ENCODE peak calls at places on chromosomes 3 and 15, in six cellular contexts. O is GM23338, E is fibroblast of lung, V is PC-3, C is hepatocyte, A is HepG2. I is an unnamed sample.

GRCh38 chr3:88059380-88060160 is 515 bp downstream of the ZNF654 start:
- DNase-seq in O (peak; percentile 21), E (no peak), V (peak; percentile 35), C (no peak), A (no peak), I (no peak)

GRCh38 chr3:18946524-18946923 is 201.8 kb upstream of the KCNH8 start:
- DNase-seq in O (peak; percentile 48), E (no peak), V (peak; percentile 52), C (no peak), A (peak; percentile 1), I (no peak)

GRCh38 chr3:46114324-46114988 is 87.2 kb upstream of the XCR1 start:
- DNase-seq in O (no peak), E (peak; percentile 48), V (peak; percentile 92), C (no peak), A (peak; percentile 62), I (no peak)

GRCh38 chr3:37814547-37814946 is 47.1 kb upstream of the CTDSPL start:
- DNase-seq in O (peak; percentile 66), E (peak; percentile 50), V (peak; percentile 57), C (peak; percentile 37), A (no peak), I (no peak)

GRCh38 chr15:87874896-87875661 is 381.5 kb downstream of the NTRK3 start:
- DNase-seq in O (peak; percentile 21), E (peak; percentile 35), V (no peak), C (peak; percentile 55), A (no peak), I (no peak)

GRCh38 chr15:51332211-51333147 is 5.9 kb downstream of the CYP19A1 start:
- DNase-seq in O (no peak), E (peak; percentile 21), V (no peak), C (no peak), A (no peak), I (no peak)

GRCh38 chr15:45919806-45920205 is 285.0 kb downstream of the SQOR start:
- DNase-seq in O (peak; percentile 2), E (peak; percentile 9), V (peak; percentile 88), C (peak; percentile 68), A (peak; percentile 32), I (peak; percentile 72)

GRCh38 chr3:117217837-117218236 is 508.3 kb downstream of the TUSC7 start:
- DNase-seq in O (peak; percentile 8), E (no peak), V (no peak), C (no peak), A (no peak), I (no peak)

GRCh38 chr3:53102601-53103147 is 27.6 kb downstream of the RFT1 start:
- DNase-seq in O (no peak), E (no peak), V (no peak), C (no peak), A (no peak), I (no peak)

GRCh38 chr3:43687499-43687811 is 3.3 kb upstream of the ABHD5 start:
- DNase-seq in O (no peak), E (no peak), V (no peak), C (no peak), A (no peak), I (no peak)

GRCh38 chr3:56970401-56971002 is 90.0 kb upstream of the SPATA12 start:
- DNase-seq in O (no peak), E (no peak), V (no peak), C (peak; percentile 31), A (no peak), I (no peak)

GRCh38 chr15:93047621-93048425 is 41.2 kb downstream of the RGMA start:
- DNase-seq in O (no peak), E (no peak), V (no peak), C (no peak), A (no peak), I (peak; percentile 29)

GRCh38 chr3:10867384-10867783 is 51.4 kb downstream of the SLC6A11 start:
- DNase-seq in O (peak; percentile 75), E (peak; percentile 1), V (no peak), C (peak; percentile 50), A (no peak), I (no peak)

GRCh38 chr3:47515864-47516319 is 2.4 kb upstream of the ELP6 start:
- DNase-seq in O (no peak), E (no peak), V (no peak), C (no peak), A (no peak), I (no peak)

GRCh38 chr3:38548154-38548931 is 52.2 kb downstream of the EXOG start:
- DNase-seq in O (peak; percentile 48), E (no peak), V (peak; percentile 69), C (no peak), A (no peak), I (peak; percentile 53)

GRCh38 chr15:76983588-76984379 is 11.1 kb upstream of the PSTPIP1 start:
- DNase-seq in O (no peak), E (no peak), V (no peak), C (no peak), A (no peak), I (no peak)

GRCh38 chr3:94173667-94174434 is 111.0 kb downstream of the NSUN3 start:
- DNase-seq in O (no peak), E (no peak), V (peak; percentile 76), C (no peak), A (no peak), I (no peak)

GRCh38 chr15:23629234-23629805 is 18.3 kb downstream of the MAGEL2 start:
- DNase-seq in O (peak; percentile 62), E (no peak), V (peak; percentile 41), C (peak; percentile 31), A (no peak), I (no peak)

GRCh38 chr3:115657168-115657567 is 33.9 kb downstream of the GAP43 start:
- DNase-seq in O (peak; percentile 55), E (no peak), V (no peak), C (no peak), A (no peak), I (no peak)

GRCh38 chr3:181694805-181695660 is 16.7 kb upstream of the SOX2 start:
- DNase-seq in O (peak; percentile 81), E (no peak), V (no peak), C (peak; percentile 71), A (no peak), I (no peak)

GRCh38 chr3:160374472-160374871 is 24.6 kb downstream of the IFT80 start:
- DNase-seq in O (no peak), E (no peak), V (peak; percentile 75), C (no peak), A (no peak), I (no peak)

GRCh38 chr3:123960791-123961507 is at the start of gene CCDC14:
- DNase-seq in O (peak; percentile 99), E (peak; percentile 95), V (peak; percentile 98), C (peak; percentile 95), A (peak; percentile 92), I (peak; percentile 94)

GRCh38 chr3:177402533-177402932 is 205.3 kb upstream of the TBL1XR1 start:
- DNase-seq in O (peak; percentile 8), E (no peak), V (no peak), C (no peak), A (no peak), I (no peak)

GRCh38 chr3:177401375-177401774 is 204.1 kb upstream of the TBL1XR1 start:
- DNase-seq in O (no peak), E (no peak), V (peak; percentile 53), C (no peak), A (no peak), I (peak; percentile 43)

GRCh38 chr3:177396707-177397106 is 199.4 kb upstream of the TBL1XR1 start:
- DNase-seq in O (no peak), E (no peak), V (no peak), C (no peak), A (no peak), I (no peak)
- H2AFZ ChIP-seq in O (no peak overlapping the region), E (no peak overlapping the region), V (no peak overlapping the region), C (no peak overlapping the region), A (no peak overlapping the region), I (no peak overlapping the region)

DNA sequence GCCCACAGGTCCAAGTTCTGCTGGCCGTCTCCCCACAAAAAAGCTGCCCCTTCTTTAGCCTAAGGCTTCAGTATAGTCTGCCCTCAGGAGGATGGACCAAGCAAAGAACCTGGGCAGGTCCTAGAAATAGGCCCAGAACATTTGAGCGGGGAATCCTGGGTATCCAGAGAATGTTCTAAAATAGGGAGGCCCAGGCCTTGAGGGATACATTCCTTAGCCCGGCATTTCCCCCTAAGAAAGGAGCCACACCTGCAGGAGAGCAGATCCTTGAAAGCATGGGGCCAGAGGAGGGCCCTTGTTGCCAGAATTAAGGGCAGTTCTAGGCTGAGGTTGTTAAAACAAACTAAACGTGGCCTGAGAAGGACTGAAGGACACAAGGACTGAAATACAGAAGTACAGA is 20.6 kb upstream of the MEX3B start:
- DNase-seq in O (peak; percentile 54), E (no peak), V (no peak), C (no peak), A (no peak), I (no peak)
- H2AFZ ChIP-seq in O (no peak overlapping the region), E (no peak overlapping the region), V (no peak overlapping the region), C (no peak overlapping the region), A (no peak overlapping the region), I (no peak overlapping the region)

GRCh38 chr15:90932660-90932991 is 277 bp upstream of the HDDC3 start:
- DNase-seq in O (no peak), E (no peak), V (no peak), C (no peak), A (no peak), I (no peak)
- H2AFZ ChIP-seq in O (peak overlapping the region; percentile 94), E (peak overlapping the region; percentile 84), V (peak overlapping the region; percentile 94), C (no peak overlapping the region), A (peak overlapping the region; percentile 45), I (peak overlapping the region; percentile 100)

GRCh38 chr15:52527898-52528464 is 699 bp downstream of the MYO5A start:
- DNase-seq in O (peak; percentile 45), E (peak; percentile 28), V (peak; percentile 34), C (peak; percentile 19), A (no peak), I (peak; percentile 14)

GRCh38 chr15:52529289-52529929 is 729 bp upstream of the MYO5A start:
- DNase-seq in O (peak; percentile 51), E (no peak), V (no peak), C (peak; percentile 25), A (no peak), I (no peak)

GRCh38 chr15:52529940-52530339 is 1.3 kb upstream of the MYO5A start:
- DNase-seq in O (no peak), E (no peak), V (no peak), C (no peak), A (no peak), I (no peak)

GRCh38 chr15:52528465-52529288 is at the start of gene MYO5A:
- DNase-seq in O (peak; percentile 87), E (peak; percentile 70), V (peak; percentile 63), C (peak; percentile 87), A (peak; percentile 15), I (peak; percentile 62)

DNA sequence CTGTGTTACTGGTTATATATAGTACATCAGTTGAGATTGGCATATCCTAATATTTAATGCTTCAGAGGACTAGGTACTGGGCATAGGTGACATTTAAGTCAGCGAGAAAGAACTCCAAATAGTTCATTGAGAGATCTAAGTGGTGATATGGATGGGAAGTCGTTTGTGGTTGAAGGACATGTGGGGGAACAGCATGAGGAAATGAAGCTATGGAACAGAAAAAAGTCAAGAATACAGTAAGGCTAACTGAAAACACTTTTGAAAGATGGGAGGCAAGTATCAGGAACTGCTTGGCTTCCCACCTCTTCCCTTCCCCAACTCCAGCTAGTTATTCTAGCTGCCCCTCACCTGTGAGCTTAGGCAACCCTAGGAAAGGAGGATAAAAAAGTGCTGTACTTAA is 3.7 kb upstream of the MYO5A start:
- DNase-seq in O (no peak), E (no peak), V (no peak), C (no peak), A (no peak), I (no peak)
- H2AFZ ChIP-seq in O (no peak overlapping the region), E (no peak overlapping the region), V (no peak overlapping the region), C (no peak overlapping the region), A (no peak overlapping the region), I (no peak overlapping the region)